ENCODE peak calls at places on chromosomes 16 and 17, in five cellular contexts. C, V, J, K and H are unnamed samples.

GRCh38 chr17:34519286-34519685 is 60.1 kb upstream of the TMEM132E start:
- DNase-seq in V (no peak), C (no peak), K (no peak), J (peak; percentile 4), H (no peak)

GRCh38 chr17:69723741-69724140 is 309.2 kb downstream of the MAP2K6 start:
- DNase-seq in V (no peak), C (no peak), J (peak; percentile 20), K (no peak), H (no peak)

GRCh38 chr16:86529160-86529559 is 18.8 kb downstream of the FOXF1 start:
- DNase-seq in J (peak; percentile 58), C (no peak), V (no peak), K (no peak), H (no peak)

GRCh38 chr16:48972236-48972635 is 309.4 kb downstream of the CBLN1 start:
- DNase-seq in C (no peak), K (no peak), V (no peak), J (no peak), H (no peak)

GRCh38 chr17:7107795-7108559 is 6.6 kb downstream of the ASGR2 start:
- DNase-seq in J (no peak), K (no peak), V (no peak), C (no peak), H (no peak)

GRCh38 chr16:85206472-85207356 is 94.4 kb upstream of the CIBAR2 start:
- DNase-seq in V (no peak), K (no peak), C (peak; percentile 81), J (peak; percentile 68), H (no peak)

GRCh38 chr17:28552201-28552999 is at the start of gene UNC119:
- DNase-seq in C (peak; percentile 96), V (no peak), K (peak; percentile 69), J (peak; percentile 73), H (peak; percentile 71)

GRCh38 chr17:46766493-46767491 is 51.7 kb downstream of the WNT3 start:
- DNase-seq in C (no peak), V (no peak), K (no peak), J (no peak), H (no peak)

GRCh38 chr16:86521236-86522197 is 11.2 kb downstream of the FOXF1 start:
- DNase-seq in K (no peak), V (no peak), J (no peak), C (no peak), H (no peak)

GRCh38 chr17:75816693-75817092 is 27.5 kb downstream of the UNC13D start:
- DNase-seq in V (no peak), J (no peak), K (no peak), C (no peak), H (no peak)

GRCh38 chr17:67995568-67996191 is 589 bp downstream of the C17orf58 start:
- DNase-seq in K (no peak), J (peak; percentile 16), C (peak; percentile 29), V (no peak), H (peak; percentile 23)

GRCh38 chr16:88701541-88702363 is 4.5 kb downstream of the RNF166 start:
- DNase-seq in J (no peak), K (no peak), C (no peak), V (no peak), H (no peak)

GRCh38 chr16:29943846-29944669 is 17.8 kb upstream of the TMEM219 start:
- DNase-seq in K (peak; percentile 53), V (peak; percentile 96), C (peak; percentile 91), J (peak; percentile 98), H (no peak)

GRCh38 chr17:43015579-43015978 is 6.6 kb downstream of the VAT1 start:
- DNase-seq in V (no peak), K (no peak), C (no peak), J (no peak), H (no peak)

GRCh38 chr17:47959825-47960655 is 2.4 kb upstream of the PRR15L start:
- DNase-seq in V (no peak), C (peak; percentile 65), K (no peak), J (no peak), H (no peak)

GRCh38 chr16:73152731-73153130 is 104.8 kb upstream of the ZFHX3 start:
- DNase-seq in V (no peak), K (no peak), C (peak; percentile 32), J (peak; percentile 34), H (no peak)

GRCh38 chr16:48156790-48157209 is 1.0 kb upstream of the ABCC12 start:
- DNase-seq in J (peak; percentile 89), K (peak; percentile 89), C (peak; percentile 91), V (peak; percentile 68), H (peak; percentile 69)

GRCh38 chr16:84423416-84423837 is 55.1 kb downstream of the ATP2C2 start:
- DNase-seq in V (no peak), J (peak; percentile 42), K (no peak), C (no peak), H (no peak)

GRCh38 chr17:58756246-58757161 is 850 bp downstream of the PPM1E start:
- DNase-seq in C (peak; percentile 21), V (no peak), J (peak; percentile 14), K (no peak), H (no peak)

GRCh38 chr16:20844054-20844453 is 37.7 kb downstream of the REXO5 start:
- DNase-seq in C (no peak), V (no peak), K (no peak), J (no peak), H (no peak)

GRCh38 chr17:29151567-29151966 is 28.6 kb downstream of the MYO18A start:
- DNase-seq in K (no peak), C (no peak), J (peak; percentile 84), V (no peak), H (no peak)

GRCh38 chr17:35890774-35891155 is 10.6 kb upstream of the CCL5 start:
- DNase-seq in J (no peak), C (no peak), K (peak; percentile 29), V (no peak), H (peak; percentile 63)

GRCh38 chr16:75566040-75566888 is at the start of gene GABARAPL2:
- DNase-seq in K (peak; percentile 84), C (peak; percentile 97), J (peak; percentile 80), V (no peak), H (peak; percentile 88)

GRCh38 chr17:27293359-27293897 is 486 bp upstream of the WSB1 start:
- DNase-seq in C (no peak), K (no peak), V (no peak), J (no peak), H (no peak)

GRCh38 chr16:75801307-75801706 is 75.0 kb upstream of the CPHXL start:
- DNase-seq in C (no peak), K (no peak), J (no peak), V (no peak), H (no peak)

GRCh38 chr16:65534121-65534528 is 412.3 kb upstream of the CDH11 start:
- DNase-seq in K (no peak), J (peak; percentile 32), V (no peak), C (no peak), H (no peak)

GRCh38 chr16:88856828-88857727 is at the start of the genes GALNS and TRAPPC2L:
- DNase-seq in J (peak; percentile 98), K (peak; percentile 98), V (peak; percentile 86), C (peak; percentile 100), H (peak; percentile 99)

GRCh38 chr17:45849536-45849990 is 4.9 kb downstream of the SPPL2C start:
- DNase-seq in V (no peak), C (no peak), K (no peak), J (no peak), H (no peak)

GRCh38 chr17:76005263-76006149 is 4.9 kb downstream of the CDK3 start:
- DNase-seq in K (peak; percentile 85), V (no peak), C (peak; percentile 85), J (peak; percentile 71), H (peak; percentile 68)

GRCh38 chr16:22681551-22681880 is 132.4 kb upstream of the HS3ST2 start:
- DNase-seq in J (no peak), K (no peak), C (no peak), V (no peak), H (no peak)

GRCh38 chr17:40496170-40496569 is 5.3 kb downstream of the TNS4 start:
- DNase-seq in K (no peak), V (no peak), C (no peak), J (no peak), H (no peak)
- H3K27ac ChIP-seq in K (no peak overlapping the region), V (no peak overlapping the region), C (no peak overlapping the region), J (no peak overlapping the region), H (no peak overlapping the region)

GRCh38 chr17:13355054-13355453 is 246.7 kb downstream of the HS3ST3A1 start:
- DNase-seq in C (no peak), J (no peak), K (no peak), V (no peak), H (no peak)
- TF ChIP-seq CTCF in C (no peak), J (no peak), K (no peak), V (no peak), H (no peak)

GRCh38 chr16:35450648-35451047 is 1991.2 kb downstream of the TP53TG3F start:
- DNase-seq in C (no peak), K (no peak), V (no peak), J (no peak), H (no peak)
- H3K9me3 ChIP-seq in C (peaks cover 7% of the 10 kb centered on the region), K (peaks cover 13% of the 10 kb centered on the region), V (peaks cover 43% of the 10 kb centered on the region), J (no peaks in the 10 kb centered on the region), H (no peaks in the 10 kb centered on the region)

GRCh38 chr16:58047557-58048348 is 22.2 kb downstream of the MMP15 start:
- DNase-seq in C (no peak), K (no peak), J (no peak), V (no peak), H (no peak)
- H3K27ac ChIP-seq in C (no peak overlapping the region), K (peak overlapping the region; percentile 20), J (peak overlapping the region; percentile 96), V (no peak overlapping the region), H (no peak overlapping the region)

DNA sequence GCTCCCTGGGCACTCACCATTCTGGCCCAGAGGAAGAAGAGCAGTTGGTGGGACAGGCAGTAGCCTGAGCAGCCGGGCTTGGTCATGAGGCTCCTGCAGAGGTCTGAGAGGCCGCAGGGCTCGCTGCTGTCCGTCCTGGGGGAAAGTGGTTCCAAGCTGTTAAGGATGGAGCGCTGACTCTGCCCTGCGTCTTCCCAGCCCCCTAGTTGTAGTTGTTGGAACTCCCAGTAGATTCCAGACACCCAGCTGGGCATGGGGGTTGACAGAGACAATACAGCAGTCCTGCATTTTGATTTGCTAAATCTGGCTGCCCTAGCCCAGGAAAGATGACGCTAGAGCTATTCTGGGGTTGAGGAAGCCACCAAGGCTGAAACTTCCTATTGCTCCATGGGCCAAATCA is 7.3 kb downstream of the C16orf89 start:
- DNase-seq in K (no peak), V (no peak), J (peak; percentile 39), C (no peak), H (no peak)
- TF ChIP-seq CTCF in K (no peak), V (peak; percentile 48), J (peak; percentile 43), C (no peak), H (no peak)

GRCh38 chr17:78235885-78236284 is 4.5 kb downstream of the TMEM235 start:
- DNase-seq in K (no peak), V (no peak), C (no peak), J (no peak), H (no peak)
- H3K9me3 ChIP-seq in K (no peaks in the 10 kb centered on the region), V (no peaks in the 10 kb centered on the region), C (no peaks in the 10 kb centered on the region), J (no peaks in the 10 kb centered on the region), H (no peaks in the 10 kb centered on the region)

GRCh38 chr17:80910043-80910442 is 81.6 kb upstream of the CHMP6 start:
- DNase-seq in K (no peak), J (no peak), C (no peak), V (no peak), H (no peak)
- H3K27ac ChIP-seq in K (no peak overlapping the region), J (no peak overlapping the region), C (no peak overlapping the region), V (no peak overlapping the region), H (no peak overlapping the region)